ENCODE peak calls at places on chromosomes 2 and 18, in ten cellular contexts. N is left ventricle myocardium inferior; L is tibial artery; F is neural progenitor cell; V is heart left ventricle; S is CD8-positive, alpha-beta memory T cell; E is psoas muscle; J is mesendoderm; Z is tibial nerve; B is CD4-positive, alpha-beta memory T cell. P is an unnamed sample.

GRCh38 chr18:48035556-48035860 is 105.0 kb upstream of the SMAD2 start:
- DNase-seq in J (no peak), V (no peak), Z (no peak), L (no peak), S (no peak), B (no peak), F (no peak), N (no peak), E (no peak), P (no peak)

GRCh38 chr2:69789129-69789528 is 40.3 kb upstream of the GMCL1 start:
- DNase-seq in L (peak; percentile 44), F (no peak), Z (no peak), B (no peak), S (no peak), N (no peak), E (no peak), J (peak; percentile 98), V (no peak), P (no peak)

GRCh38 chr2:71951718-71952404 is 195.8 kb downstream of the CYP26B1 start:
- DNase-seq in B (no peak), F (no peak), V (no peak), E (no peak), N (no peak), J (no peak), L (no peak), Z (no peak), S (no peak), P (no peak)

GRCh38 chr2:124325667-124326425 is 300.8 kb downstream of the CNTNAP5 start:
- DNase-seq in V (no peak), S (no peak), L (no peak), F (no peak), J (peak; percentile 37), Z (no peak), B (no peak), N (no peak), E (no peak), P (no peak)

GRCh38 chr18:11992096-11992785 is 10.9 kb downstream of the IMPA2 start:
- DNase-seq in E (no peak), Z (no peak), S (no peak), V (no peak), N (no peak), J (no peak), F (no peak), L (no peak), B (no peak), P (no peak)

GRCh38 chr2:66577331-66578041 is 142.6 kb downstream of the MEIS1 start:
- DNase-seq in E (peak; percentile 19), F (peak; percentile 71), N (no peak), L (no peak), V (no peak), B (no peak), J (peak; percentile 76), Z (no peak), S (no peak), P (no peak)

GRCh38 chr2:150325656-150326055 is 161.8 kb downstream of the RND3 start:
- DNase-seq in B (no peak), N (no peak), Z (no peak), E (no peak), S (no peak), J (no peak), F (no peak), L (no peak), V (no peak), P (no peak)

GRCh38 chr2:20611077-20611843 is 39.6 kb downstream of the HS1BP3 start:
- DNase-seq in N (peak; percentile 78), S (no peak), F (no peak), E (peak; percentile 66), Z (peak; percentile 58), V (peak; percentile 87), L (peak; percentile 93), B (no peak), J (peak; percentile 75), P (peak; percentile 82)

GRCh38 chr2:98650998-98651397 is 42.6 kb downstream of the UNC50 start:
- DNase-seq in S (no peak), F (no peak), Z (no peak), V (no peak), L (no peak), J (no peak), E (no peak), N (no peak), B (no peak), P (no peak)

GRCh38 chr18:23099621-23100020 is 35.7 kb upstream of the CABLES1 start:
- DNase-seq in S (no peak), V (no peak), J (no peak), N (no peak), B (no peak), F (no peak), E (no peak), Z (no peak), L (no peak), P (peak; percentile 84)

GRCh38 chr18:9147440-9148238 is 11.1 kb downstream of the ANKRD12 start:
- DNase-seq in J (peak; percentile 76), E (no peak), F (peak; percentile 62), N (no peak), Z (no peak), L (no peak), V (peak; percentile 27), B (peak; percentile 61), S (peak; percentile 54), P (no peak)

GRCh38 chr2:223941579-223942277 is 3.4 kb downstream of the WDFY1 start:
- DNase-seq in Z (no peak), S (no peak), L (no peak), N (no peak), B (peak; percentile 49), E (no peak), V (no peak), F (no peak), J (no peak), P (no peak)

GRCh38 chr18:58538604-58539386 is 90.1 kb downstream of the ALPK2 start:
- DNase-seq in J (peak; percentile 43), N (no peak), S (no peak), V (no peak), L (no peak), F (no peak), E (no peak), Z (no peak), B (no peak), P (no peak)

GRCh38 chr2:75698928-75699327 is 11.8 kb downstream of the GCFC2 start:
- DNase-seq in F (no peak), Z (no peak), V (no peak), N (no peak), S (no peak), J (no peak), B (no peak), L (no peak), E (no peak), P (no peak)

GRCh38 chr2:208244422-208244821 is 10.4 kb downstream of the IDH1 start:
- DNase-seq in J (no peak), B (no peak), L (no peak), S (no peak), N (no peak), F (no peak), Z (no peak), V (no peak), E (no peak), P (no peak)

GRCh38 chr2:181884601-181885000 is 6.9 kb upstream of the ITPRID2 start:
- DNase-seq in F (no peak), E (no peak), S (no peak), N (no peak), Z (no peak), L (no peak), B (no peak), J (no peak), V (no peak), P (no peak)

DNA sequence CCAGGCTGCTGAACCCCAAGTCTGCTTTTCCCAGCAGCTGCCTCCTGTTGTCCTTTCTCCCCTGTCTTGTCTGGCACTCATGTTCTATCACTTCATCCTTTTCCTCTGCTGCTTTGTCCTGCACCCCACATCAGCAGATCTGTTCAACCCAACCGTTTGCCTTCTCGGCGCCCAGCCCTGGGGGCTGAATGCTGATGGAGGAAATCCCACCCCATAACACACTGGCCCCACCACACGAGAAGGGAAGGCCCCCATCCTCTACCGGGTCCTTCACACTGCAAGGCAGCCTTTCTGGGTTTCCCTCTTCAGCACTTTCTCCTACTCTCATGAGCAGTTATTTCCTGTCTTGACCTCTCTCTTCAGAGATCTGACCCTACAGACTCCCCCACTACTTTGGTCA is 227.4 kb downstream of the ATAD2B start:
- DNase-seq in S (no peak), E (no peak), B (no peak), Z (no peak), N (no peak), F (no peak), L (peak; percentile 16), V (no peak), J (no peak), P (no peak)
- H3K36me3 ChIP-seq in S (no peaks in the 10 kb centered on the region), E (no peaks in the 10 kb centered on the region), B (no peaks in the 10 kb centered on the region), Z (peaks cover 97% of the 10 kb centered on the region), N (peaks cover 10% of the 10 kb centered on the region), F (no peaks in the 10 kb centered on the region), L (peaks cover 68% of the 10 kb centered on the region), V (no peaks in the 10 kb centered on the region), J (no peaks in the 10 kb centered on the region), P (peaks cover 12% of the 10 kb centered on the region)

DNA sequence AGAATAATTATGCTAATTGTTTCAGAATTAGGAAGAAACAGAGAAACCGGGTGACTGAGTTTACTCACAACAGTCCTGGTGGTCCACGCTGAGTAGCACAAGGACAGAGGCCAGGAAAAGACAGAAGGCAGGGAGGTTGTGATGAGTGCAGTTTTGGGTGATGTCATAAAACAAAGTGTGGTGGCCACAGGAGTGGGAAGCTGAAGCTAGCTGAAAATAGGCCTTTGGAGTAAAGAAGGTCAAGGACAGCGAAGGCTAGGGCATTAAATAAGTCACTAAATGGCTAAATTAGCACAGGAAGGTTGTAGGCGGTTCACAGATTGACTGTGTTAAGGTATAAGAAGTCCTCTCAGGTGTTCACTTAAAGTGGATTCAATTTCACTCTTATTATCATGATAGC is 120.9 kb upstream of the TTN start:
- DNase-seq in J (peak; percentile 26), Z (no peak), F (no peak), L (no peak), N (no peak), V (no peak), S (no peak), B (no peak), E (no peak), P (no peak)
- H3K4me3 ChIP-seq in J (no peak overlapping the region), Z (no peak overlapping the region), F (no peak overlapping the region), L (no peak overlapping the region), N (no peak overlapping the region), V (no peak overlapping the region), S (no peak overlapping the region), B (no peak overlapping the region), E (no peak overlapping the region), P (no peak overlapping the region)

DNA sequence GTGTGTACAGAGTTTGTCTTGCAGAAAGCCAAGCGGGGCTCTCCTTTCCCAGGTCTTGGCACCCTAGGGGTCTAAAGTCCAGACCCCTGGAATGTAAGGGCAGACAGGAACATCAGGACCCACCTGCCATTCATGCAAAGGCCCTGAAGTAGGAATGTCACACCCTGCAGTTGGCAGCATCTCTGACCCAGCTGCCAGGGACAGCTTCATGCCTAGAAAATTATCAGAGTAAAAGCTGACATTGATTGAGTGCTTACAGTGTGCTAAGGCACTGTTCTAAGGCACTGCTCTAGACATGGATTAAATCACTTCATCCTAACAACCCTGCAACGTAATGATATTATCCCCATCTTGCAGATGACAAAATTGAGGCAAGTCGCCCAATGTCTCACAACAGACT is 24.7 kb upstream of the SLC14A2 start:
- DNase-seq in S (no peak), E (no peak), L (no peak), F (no peak), N (peak; percentile 30), V (no peak), B (no peak), J (no peak), Z (no peak), P (no peak)
- H3K27ac ChIP-seq in S (no peak overlapping the region), E (no peak overlapping the region), L (no peak overlapping the region), F (no peak overlapping the region), N (peak overlapping the region; percentile 84), V (no peak overlapping the region), B (no peak overlapping the region), J (no peak overlapping the region), Z (peak overlapping the region; percentile 78), P (no peak overlapping the region)

GRCh38 chr2:88729061-88729745 is 37.7 kb downstream of the RPIA start:
- DNase-seq in N (no peak), J (no peak), S (no peak), E (no peak), F (no peak), V (no peak), Z (no peak), L (no peak), B (no peak), P (no peak)
- H3K36me3 ChIP-seq in N (no peaks in the 10 kb centered on the region), J (no peaks in the 10 kb centered on the region), S (no peaks in the 10 kb centered on the region), E (no peaks in the 10 kb centered on the region), F (no peaks in the 10 kb centered on the region), V (no peaks in the 10 kb centered on the region), Z (no peaks in the 10 kb centered on the region), L (peaks cover 5% of the 10 kb centered on the region), B (no peaks in the 10 kb centered on the region), P (peaks cover 6% of the 10 kb centered on the region)